ENCODE peak calls at places on chromosomes 5 and 9, in four cellular contexts. G, W, S and P are unnamed samples.

GRCh38 chr9:85645909-85646627 is 95.7 kb downstream of the AGTPBP1 start:
- DNase-seq in S (no peak), W (no peak), G (no peak), P (no peak)

GRCh38 chr5:179118338-179118737 is 58.2 kb downstream of the ZNF354C start:
- DNase-seq in S (no peak), G (no peak), W (no peak), P (no peak)

GRCh38 chr9:73151653-73152382 is at the start of gene ANXA1:
- DNase-seq in W (no peak), G (peak), S (no peak), P (no peak)

GRCh38 chr9:16626577-16627130 is 243.8 kb downstream of the BNC2 start:
- DNase-seq in S (no peak), W (no peak), G (no peak), P (no peak)

GRCh38 chr9:102049586-102050246 is 311.3 kb upstream of the GRIN3A start:
- DNase-seq in S (no peak), G (no peak), W (no peak), P (no peak)

GRCh38 chr9:110179734-110180133 is 28.2 kb downstream of the C9orf152 start:
- DNase-seq in S (no peak), G (no peak), W (no peak), P (no peak)

GRCh38 chr9:126952180-126952960 is 37.8 kb downstream of the RALGPS1 start:
- DNase-seq in S (no peak), W (no peak), G (no peak), P (no peak)

GRCh38 chr5:45098483-45098882 is 289.7 kb downstream of the MRPS30 start:
- DNase-seq in W (no peak), G (no peak), S (no peak), P (no peak)

GRCh38 chr9:97412628-97413382 is 909 bp downstream of the TDRD7 start:
- DNase-seq in W (no peak), S (no peak), G (no peak), P (no peak)

GRCh38 chr5:138453630-138454029 is 11.6 kb upstream of the EGR1 start:
- DNase-seq in W (no peak), G (no peak), S (no peak), P (no peak)

GRCh38 chr9:100455470-100455869 is 17.5 kb upstream of the TMEFF1 start:
- DNase-seq in W (no peak), S (no peak), G (no peak), P (no peak)

GRCh38 chr9:98520221-98520920 is 188.4 kb downstream of the GABBR2 start:
- DNase-seq in S (no peak), W (no peak), G (no peak), P (no peak)

GRCh38 chr5:1059884-1060263 is 51.3 kb downstream of the NKD2 start:
- DNase-seq in W (peak), S (no peak), G (no peak), P (no peak)

GRCh38 chr5:74200560-74200959 is 440.0 kb downstream of the ENC1 start:
- DNase-seq in G (no peak), W (no peak), S (no peak), P (no peak)

GRCh38 chr5:181189363-181189961 is 15.5 kb downstream of the TRIM7 start:
- DNase-seq in S (no peak), W (no peak), G (no peak), P (peak)

GRCh38 chr9:61670616-61671015 is 480.8 kb downstream of the SPATA31A7 start:
- DNase-seq in W (no peak), S (no peak), G (no peak), P (no peak)

GRCh38 chr5:99141534-99142135 is 212.8 kb upstream of the CHD1 start:
- DNase-seq in S (no peak), W (no peak), G (no peak), P (no peak)

GRCh38 chr9:33452828-33453271 is 5.5 kb upstream of the AQP3 start:
- DNase-seq in G (peak), W (peak), S (peak), P (peak)

GRCh38 chr9:131892890-131893289 is 153.0 kb upstream of the RAPGEF1 start:
- DNase-seq in W (no peak), S (no peak), G (no peak), P (no peak)

GRCh38 chr5:137587952-137588351 is 88.8 kb upstream of the SPOCK1 start:
- DNase-seq in S (no peak), G (no peak), W (no peak), P (no peak)

GRCh38 chr5:43680286-43680685 is 77.3 kb downstream of the NNT start:
- DNase-seq in W (peak), S (no peak), G (no peak), P (no peak)

GRCh38 chr5:133234273-133234672 is 182.5 kb downstream of the HSPA4 start:
- DNase-seq in W (no peak), G (no peak), S (no peak), P (no peak)

GRCh38 chr5:37514946-37515345 is 135.8 kb downstream of the WDR70 start:
- DNase-seq in W (no peak), G (no peak), S (no peak), P (no peak)

GRCh38 chr5:138054863-138055558 is 22.1 kb upstream of the FAM13B start:
- DNase-seq in G (no peak), W (no peak), S (peak), P (no peak)

GRCh38 chr5:60738461-60738860 is 38.5 kb upstream of the DEPDC1B start:
- DNase-seq in W (no peak), G (no peak), S (no peak), P (no peak)

GRCh38 chr5:21791304-21791703 is 1061.8 kb downstream of the CDH12 start:
- DNase-seq in S (no peak), W (no peak), G (no peak), P (no peak)

DNA sequence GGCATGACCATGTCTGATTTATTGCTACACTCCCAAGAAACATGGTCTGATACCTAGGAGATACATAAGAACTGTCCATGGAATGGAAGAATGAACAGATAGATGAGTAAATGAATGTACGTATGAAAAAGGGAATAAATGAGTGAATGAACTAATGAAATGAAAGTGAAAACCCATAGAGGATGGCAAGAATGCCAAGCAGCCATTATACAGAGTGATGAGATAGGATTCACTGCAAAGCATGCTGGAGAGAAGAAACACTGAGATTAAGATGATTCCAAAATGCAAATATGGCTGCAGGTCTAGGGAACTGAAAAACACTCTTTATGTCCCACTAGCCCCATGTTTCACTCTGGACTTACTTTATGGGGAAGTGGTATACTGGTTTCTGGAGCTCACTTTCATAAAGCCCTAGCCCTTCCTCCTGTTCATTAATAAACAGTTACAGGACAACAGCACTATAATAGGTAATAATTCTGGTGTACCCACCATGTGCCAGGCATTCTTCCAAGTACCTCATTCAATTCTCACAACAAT is 170.3 kb upstream of the RAD23B start:
- DNase-seq in G (no peak), W (no peak), S (no peak), P (no peak)
- TF ChIP-seq ELF1 in G (no peak), W (no peak), S (no peak), P (no peak)

DNA sequence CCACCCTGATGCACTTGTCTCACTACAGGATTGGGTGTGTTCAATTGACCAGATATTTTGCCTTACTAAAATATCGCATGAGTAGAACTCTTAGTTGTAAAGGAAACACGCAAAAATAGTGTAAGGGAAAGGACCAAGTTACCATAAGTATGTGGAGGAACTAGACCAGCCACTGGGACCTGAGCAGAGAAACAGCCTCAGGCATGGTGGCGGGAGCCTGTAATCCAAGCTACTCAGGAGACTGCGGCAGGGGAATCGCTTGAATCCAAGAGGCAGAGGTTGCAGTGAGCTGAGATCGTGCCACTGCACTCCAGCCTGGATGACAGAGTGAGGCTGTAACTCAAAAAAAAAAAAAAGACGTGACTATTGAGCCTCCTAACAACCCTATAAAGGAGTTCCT is 117.9 kb upstream of the SPATA31C2 start:
- DNase-seq in W (no peak), G (no peak), S (no peak), P (no peak)
- TF ChIP-seq ELF1 in W (no peak), G (no peak), S (no peak), P (no peak)

GRCh38 chr5:141783599-141784296 is 94.5 kb downstream of the PCDH1 start:
- DNase-seq in W (no peak), G (no peak), S (no peak), P (no peak)
- TF ChIP-seq ELF1 in W (no peak), G (no peak), S (no peak), P (no peak)

DNA sequence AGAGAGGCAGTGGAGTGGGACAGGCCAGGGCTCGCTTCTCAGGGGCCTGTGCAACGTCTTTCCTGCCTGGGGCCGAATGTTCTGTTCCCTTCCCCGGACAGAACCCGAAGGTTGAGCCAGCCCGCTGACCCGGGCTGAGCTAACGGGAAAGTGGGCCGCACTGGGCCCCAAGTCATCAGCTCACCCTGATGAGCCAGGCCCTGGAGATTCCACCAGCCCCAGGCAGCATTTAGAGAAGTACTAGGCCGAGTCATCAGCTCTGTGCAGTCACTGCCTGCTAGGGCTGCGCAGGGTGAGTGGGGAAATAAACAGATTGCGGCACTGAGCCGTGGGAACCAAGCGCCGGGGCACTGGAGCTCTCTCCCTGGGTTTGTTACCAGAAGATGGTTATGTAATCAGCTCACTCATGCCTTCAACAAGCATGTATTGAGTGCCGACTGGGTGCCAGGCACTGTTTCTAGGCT is 29.1 kb upstream of the DUSP1 start:
- DNase-seq in S (no peak), W (no peak), G (no peak), P (no peak)
- TF ChIP-seq ELF1 in S (no peak), W (no peak), G (no peak), P (no peak)

DNA sequence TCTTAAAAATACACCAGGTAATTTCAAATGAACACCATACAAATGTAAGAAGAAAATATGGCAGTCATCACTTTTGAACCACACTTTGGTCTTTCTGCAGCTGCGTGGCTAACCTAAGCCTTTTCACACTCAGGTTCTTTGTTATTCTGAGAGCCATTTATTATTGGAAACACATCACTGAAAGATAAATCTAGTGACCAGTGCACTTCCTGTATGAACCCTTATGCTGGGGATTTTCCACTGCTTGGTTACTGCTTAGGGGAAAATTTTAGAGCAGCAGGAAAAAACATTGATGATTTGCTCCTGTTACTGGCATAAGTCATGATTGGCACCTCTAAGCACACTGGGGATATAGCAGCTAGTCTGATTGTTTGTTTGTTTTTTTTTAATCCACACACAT is 58.6 kb upstream of the RANBP3L start:
- DNase-seq in G (no peak), W (no peak), S (no peak), P (no peak)
- TF ChIP-seq ELF1 in G (no peak), W (no peak), S (no peak), P (no peak)

GRCh38 chr5:148697821-148698196 is 43.5 kb upstream of the HTR4 start:
- DNase-seq in S (no peak), W (no peak), G (no peak), P (no peak)

GRCh38 chr5:148697177-148697820 is 43.0 kb upstream of the HTR4 start:
- DNase-seq in W (no peak), S (no peak), G (no peak), P (peak)

GRCh38 chr5:148702019-148702596 is 47.8 kb upstream of the HTR4 start:
- DNase-seq in S (no peak), G (no peak), W (no peak), P (no peak)

GRCh38 chr5:148699028-148699427 is 44.7 kb upstream of the HTR4 start:
- DNase-seq in S (no peak), W (no peak), G (no peak), P (no peak)

GRCh38 chr5:148696438-148697036 is 42.2 kb upstream of the HTR4 start:
- DNase-seq in G (no peak), S (no peak), W (no peak), P (no peak)
- TF ChIP-seq ELF1 in G (no peak), S (no peak), W (no peak), P (no peak)

GRCh38 chr9:88808019-88808656 is 183.1 kb upstream of the S1PR3 start:
- DNase-seq in S (no peak), W (peak), G (no peak), P (no peak)
- TF ChIP-seq ELF1 in S (no peak), W (no peak), G (no peak), P (no peak)

GRCh38 chr5:163384669-163385068 is 52.7 kb upstream of the CCNG1 start:
- DNase-seq in W (no peak), S (no peak), G (no peak), P (no peak)

GRCh38 chr5:163383754-163384153 is 53.6 kb upstream of the CCNG1 start:
- DNase-seq in G (no peak), W (no peak), S (no peak), P (no peak)

GRCh38 chr5:163381832-163382231 is 55.6 kb upstream of the CCNG1 start:
- DNase-seq in W (no peak), S (no peak), G (no peak), P (no peak)

GRCh38 chr5:163377982-163378381 is 59.4 kb upstream of the CCNG1 start:
- DNase-seq in S (no peak), W (no peak), G (no peak), P (no peak)

DNA sequence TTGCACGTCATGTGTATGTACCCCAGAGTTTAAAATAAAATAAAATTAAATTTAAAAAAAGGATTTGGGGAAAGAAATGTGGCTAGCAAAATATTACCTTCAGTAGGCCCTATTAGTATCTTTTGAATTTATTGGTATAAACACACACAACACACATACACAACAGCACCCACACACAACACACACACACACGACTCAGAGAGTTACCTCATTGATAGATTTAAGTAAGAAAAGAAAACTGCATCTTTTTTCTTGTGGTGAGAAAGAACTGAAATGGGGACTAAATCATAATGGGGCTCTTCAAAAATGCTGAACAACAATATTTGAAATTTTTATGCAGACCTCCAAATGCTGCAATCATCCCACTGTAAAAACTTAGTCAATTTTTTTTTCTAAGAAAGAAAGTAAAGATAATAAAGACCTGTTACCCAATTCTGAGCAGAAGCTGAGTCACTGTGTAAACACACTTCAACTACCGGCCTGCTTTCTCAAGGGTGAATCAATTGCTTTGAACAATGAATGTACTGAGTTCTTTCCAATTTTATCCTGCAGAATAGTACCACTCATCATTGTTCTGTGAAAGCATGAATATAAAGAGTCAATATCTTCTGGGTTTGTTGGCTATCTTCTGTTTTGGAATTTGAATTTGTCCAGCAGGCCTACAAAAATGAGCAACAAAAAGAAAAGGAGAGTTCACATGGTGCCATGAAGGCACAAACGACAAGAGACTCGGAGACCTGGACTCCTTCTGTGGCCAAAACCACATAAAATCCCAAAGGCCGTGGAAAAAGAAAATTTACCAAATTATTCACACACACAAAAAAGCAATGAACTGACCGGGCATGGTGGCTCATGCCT is 57.9 kb upstream of the CCNG1 start:
- DNase-seq in S (peak), W (no peak), G (peak), P (peak)
- TF ChIP-seq ELF1 in S (no peak), W (no peak), G (no peak), P (no peak)